ENCODE peak calls at places on chromosomes 16 and 17, in nine cellular contexts. M is activated CD4-positive, alpha-beta T cell treated with anti-CD3 and anti-CD28 coated beads for 48 hours; U is brain microvascular endothelial cell; X is epithelial cell of esophagus; Y is H9; W is thoracic aorta; K is memory B cell; V is KG1; I is NB4. P is an unnamed sample.

GRCh38 chr16:85689285-85689949 is 663 bp upstream of the GINS2 start:
- DNase-seq in I (no peak), X (no peak), U (no peak), V (no peak), Y (no peak), M (no peak), W (no peak), K (no peak), P (no peak)

GRCh38 chr17:81635431-81635830 is 1.5 kb downstream of the NPLOC4 start:
- DNase-seq in X (peak; percentile 42), W (no peak), M (no peak), U (no peak), I (no peak), V (no peak), K (no peak), Y (no peak), P (no peak)

GRCh38 chr17:33292184-33292980 is 713 bp downstream of the ASIC2 start:
- DNase-seq in K (no peak), W (no peak), V (peak; percentile 8), X (peak; percentile 45), M (peak; percentile 7), U (no peak), Y (peak; percentile 77), I (no peak), P (peak; percentile 73)

GRCh38 chr17:55693244-55694216 is 29.1 kb downstream of the TMEM100 start:
- DNase-seq in W (no peak), I (no peak), K (no peak), V (no peak), U (no peak), Y (no peak), M (no peak), X (peak; percentile 53), P (no peak)

GRCh38 chr17:35795007-35795870 is at the start of gene MMP28:
- DNase-seq in W (no peak), Y (peak; percentile 63), K (no peak), I (peak; percentile 51), M (peak; percentile 50), X (peak; percentile 70), V (no peak), U (no peak), P (peak; percentile 82)

GRCh38 chr17:16255481-16255901 is 38.5 kb downstream of the PIGL start:
- DNase-seq in K (no peak), Y (peak; percentile 47), U (no peak), I (no peak), X (no peak), V (no peak), W (peak; percentile 15), M (no peak), P (peak; percentile 37)

GRCh38 chr16:81550412-81550768 is 105.8 kb downstream of the CMIP start:
- DNase-seq in X (peak; percentile 43), I (no peak), K (no peak), V (no peak), U (no peak), W (no peak), Y (no peak), M (no peak), P (no peak)

GRCh38 chr17:11779906-11780305 is 181.6 kb downstream of the DNAH9 start:
- DNase-seq in W (no peak), M (no peak), I (no peak), K (no peak), U (no peak), X (peak; percentile 9), Y (no peak), V (no peak), P (no peak)

GRCh38 chr17:49637050-49637449 is 40.8 kb downstream of the SPOP start:
- DNase-seq in I (no peak), Y (no peak), X (no peak), V (no peak), K (no peak), M (no peak), W (no peak), U (peak; percentile 58), P (no peak)

P was measured in iPS-NIHi11.